ENCODE peak calls at places on chromosome 20, in seven cellular contexts. One of them, this sample, is unnamed.

GRCh38 chr20:35487479-35487878 is 32.1 kb downstream of the CEP250 start:
- DNase-seq in IMR-90: no peak
- DNase-seq in tibial nerve: no peak
- DNase-seq in gastrocnemius medialis: no peak
- DNase-seq in uterus: no peak
- DNase-seq in heart left ventricle: no peak
- DNase-seq in suprapubic skin: no peak
- DNase-seq in this sample: no peak

GRCh38 chr20:64083380-64084208 is 604 bp downstream of the LKAAEAR1 start:
- DNase-seq in IMR-90: peak; percentile 67
- DNase-seq in tibial nerve: no peak
- DNase-seq in gastrocnemius medialis: no peak
- DNase-seq in uterus: peak; percentile 45
- DNase-seq in heart left ventricle: peak; percentile 78
- DNase-seq in suprapubic skin: no peak
- DNase-seq in this sample: peak; percentile 55

GRCh38 chr20:259991-260390 is 2.5 kb downstream of the DEFB132 start:
- DNase-seq in IMR-90: no peak
- DNase-seq in tibial nerve: no peak
- DNase-seq in gastrocnemius medialis: no peak
- DNase-seq in uterus: no peak
- DNase-seq in heart left ventricle: no peak
- DNase-seq in suprapubic skin: no peak
- DNase-seq in this sample: no peak

GRCh38 chr20:64121586-64121985 is 14.2 kb upstream of the NPBWR2 start:
- DNase-seq in IMR-90: no peak
- DNase-seq in tibial nerve: no peak
- DNase-seq in gastrocnemius medialis: no peak
- DNase-seq in uterus: no peak
- DNase-seq in heart left ventricle: peak; percentile 8
- DNase-seq in suprapubic skin: peak; percentile 26
- DNase-seq in this sample: no peak

GRCh38 chr20:10670521-10671220 is 3.1 kb downstream of the JAG1 start:
- DNase-seq in IMR-90: peak; percentile 30
- DNase-seq in tibial nerve: no peak
- DNase-seq in gastrocnemius medialis: no peak
- DNase-seq in uterus: no peak
- DNase-seq in heart left ventricle: no peak
- DNase-seq in suprapubic skin: no peak
- DNase-seq in this sample: no peak

GRCh38 chr20:18103497-18103896 is 34.2 kb upstream of the KAT14 start:
- DNase-seq in IMR-90: no peak
- DNase-seq in tibial nerve: no peak
- DNase-seq in gastrocnemius medialis: no peak
- DNase-seq in uterus: no peak
- DNase-seq in heart left ventricle: no peak
- DNase-seq in suprapubic skin: no peak
- DNase-seq in this sample: no peak

GRCh38 chr20:10171864-10172751 is 46.5 kb upstream of the SNAP25 start:
- DNase-seq in IMR-90: peak; percentile 25
- DNase-seq in tibial nerve: no peak
- DNase-seq in gastrocnemius medialis: no peak
- DNase-seq in uterus: peak; percentile 27
- DNase-seq in heart left ventricle: peak; percentile 33
- DNase-seq in suprapubic skin: no peak
- DNase-seq in this sample: peak; percentile 44

GRCh38 chr20:35320396-35321126 is 28.3 kb upstream of the FAM83C start:
- DNase-seq in IMR-90: peak; percentile 84
- DNase-seq in tibial nerve: no peak
- DNase-seq in gastrocnemius medialis: no peak
- DNase-seq in uterus: no peak
- DNase-seq in heart left ventricle: no peak
- DNase-seq in suprapubic skin: no peak
- DNase-seq in this sample: no peak

DNA sequence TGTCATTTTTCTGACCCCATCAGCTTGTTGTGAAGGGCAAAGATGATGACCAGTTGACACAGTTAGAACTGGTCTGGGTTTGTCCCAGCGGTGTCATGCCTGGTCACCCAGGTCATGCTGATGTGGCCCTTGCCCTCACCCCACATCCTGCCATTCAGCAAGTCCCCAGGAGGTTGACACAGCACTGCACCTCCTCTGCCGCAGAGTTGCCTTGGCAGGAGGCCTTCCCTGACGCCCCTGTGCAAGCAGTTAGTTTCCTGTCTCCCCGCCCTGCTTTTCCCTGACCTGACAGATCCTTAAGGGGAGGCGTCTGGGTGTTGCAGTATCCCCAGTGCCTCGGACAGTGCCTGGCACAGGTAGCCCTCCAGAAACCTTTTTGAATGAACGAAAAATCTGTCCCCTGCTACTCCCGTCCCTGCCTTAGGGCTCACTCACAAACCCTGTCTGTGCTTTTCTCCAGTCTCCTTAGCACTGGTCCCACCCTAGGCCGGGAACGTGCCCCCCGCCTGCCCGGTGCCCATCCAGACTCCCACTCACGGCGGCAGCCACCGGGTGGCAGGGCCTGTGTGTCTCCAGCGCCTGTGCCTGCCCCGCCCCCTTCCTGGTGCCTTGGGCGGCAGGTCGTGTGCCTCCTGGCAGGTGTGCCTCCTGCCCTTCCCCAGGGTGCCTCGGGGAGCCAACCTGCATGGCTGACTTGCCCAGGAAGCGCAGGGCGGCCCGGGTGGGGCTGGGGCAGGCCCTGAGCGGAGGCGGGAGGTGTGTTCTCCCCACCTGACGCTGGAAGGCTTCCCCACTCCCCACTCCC is 146.3 kb upstream of the RNF24 start:
- DNase-seq in IMR-90: no peak
- DNase-seq in tibial nerve: no peak
- DNase-seq in gastrocnemius medialis: no peak
- DNase-seq in uterus: no peak
- DNase-seq in heart left ventricle: no peak
- DNase-seq in suprapubic skin: no peak
- DNase-seq in this sample: no peak
- TF ChIP-seq POLR2A in IMR-90: no peak
- TF ChIP-seq POLR2A in tibial nerve: no peak
- TF ChIP-seq POLR2A in gastrocnemius medialis: no peak
- TF ChIP-seq POLR2A in uterus: no peak
- TF ChIP-seq POLR2A in heart left ventricle: no peak
- TF ChIP-seq POLR2A in suprapubic skin: no peak
- TF ChIP-seq POLR2A in this sample: no peak

GRCh38 chr20:3739054-3739925 is 6.8 kb downstream of the HSPA12B start:
- DNase-seq in IMR-90: no peak
- DNase-seq in tibial nerve: no peak
- DNase-seq in gastrocnemius medialis: no peak
- DNase-seq in uterus: no peak
- DNase-seq in heart left ventricle: peak; percentile 79
- DNase-seq in suprapubic skin: no peak
- DNase-seq in this sample: no peak

GRCh38 chr20:3741846-3742458 is 9.5 kb downstream of the HSPA12B start:
- DNase-seq in IMR-90: no peak
- DNase-seq in tibial nerve: no peak
- DNase-seq in gastrocnemius medialis: no peak
- DNase-seq in uterus: no peak
- DNase-seq in heart left ventricle: no peak
- DNase-seq in suprapubic skin: no peak
- DNase-seq in this sample: no peak

GRCh38 chr20:3738109-3739053 is 5.9 kb downstream of the HSPA12B start:
- DNase-seq in IMR-90: no peak
- DNase-seq in tibial nerve: no peak
- DNase-seq in gastrocnemius medialis: no peak
- DNase-seq in uterus: no peak
- DNase-seq in heart left ventricle: no peak
- DNase-seq in suprapubic skin: no peak
- DNase-seq in this sample: no peak

GRCh38 chr20:3740600-3741301 is 8.3 kb downstream of the HSPA12B start:
- DNase-seq in IMR-90: no peak
- DNase-seq in tibial nerve: no peak
- DNase-seq in gastrocnemius medialis: no peak
- DNase-seq in uterus: no peak
- DNase-seq in heart left ventricle: no peak
- DNase-seq in suprapubic skin: no peak
- DNase-seq in this sample: no peak

DNA sequence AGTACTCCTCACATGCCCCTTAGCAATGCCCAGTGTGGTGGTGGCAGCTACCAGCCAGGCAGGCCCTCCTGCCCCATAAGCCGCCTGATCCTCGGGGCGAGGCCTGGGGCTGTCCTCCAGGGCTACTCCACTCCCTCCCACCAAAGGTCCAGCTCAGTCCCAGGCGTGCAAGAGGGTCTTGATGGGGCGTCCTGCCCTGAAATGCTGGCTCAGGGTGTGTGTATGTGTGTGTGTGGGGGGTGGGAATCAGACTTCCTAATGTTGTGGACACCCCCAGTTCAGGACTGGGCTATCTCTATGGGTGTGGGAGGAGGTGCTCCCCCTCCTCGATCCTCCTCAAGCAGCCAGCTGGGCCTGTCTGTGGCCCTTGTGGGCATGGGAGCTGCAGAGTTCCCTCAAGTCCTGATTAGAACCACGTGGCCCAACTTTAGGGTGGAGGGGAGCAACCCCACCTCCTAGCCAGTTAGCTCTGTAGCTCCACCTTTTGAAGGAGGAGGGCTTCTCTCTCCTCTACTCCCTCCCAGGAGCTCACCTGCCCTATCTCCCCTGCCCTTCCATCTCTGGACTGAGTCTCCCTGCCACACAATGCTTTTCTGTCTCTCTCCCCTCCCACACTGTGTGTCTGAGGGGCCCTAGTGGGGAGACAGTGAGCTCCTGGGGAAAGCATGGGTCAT is 7.6 kb downstream of the HSPA12B start:
- DNase-seq in IMR-90: no peak
- DNase-seq in tibial nerve: no peak
- DNase-seq in gastrocnemius medialis: no peak
- DNase-seq in uterus: no peak
- DNase-seq in heart left ventricle: no peak
- DNase-seq in suprapubic skin: no peak
- DNase-seq in this sample: no peak
- H3K27ac ChIP-seq in IMR-90: no peak overlapping the region
- H3K27ac ChIP-seq in tibial nerve: peak overlapping the region; percentile 7
- H3K27ac ChIP-seq in gastrocnemius medialis: peak overlapping the region; percentile 58
- H3K27ac ChIP-seq in uterus: peak overlapping the region; percentile 63
- H3K27ac ChIP-seq in heart left ventricle: peak overlapping the region; percentile 82
- H3K27ac ChIP-seq in suprapubic skin: peak overlapping the region; percentile 28
- H3K27ac ChIP-seq in this sample: no peak overlapping the region

DNA sequence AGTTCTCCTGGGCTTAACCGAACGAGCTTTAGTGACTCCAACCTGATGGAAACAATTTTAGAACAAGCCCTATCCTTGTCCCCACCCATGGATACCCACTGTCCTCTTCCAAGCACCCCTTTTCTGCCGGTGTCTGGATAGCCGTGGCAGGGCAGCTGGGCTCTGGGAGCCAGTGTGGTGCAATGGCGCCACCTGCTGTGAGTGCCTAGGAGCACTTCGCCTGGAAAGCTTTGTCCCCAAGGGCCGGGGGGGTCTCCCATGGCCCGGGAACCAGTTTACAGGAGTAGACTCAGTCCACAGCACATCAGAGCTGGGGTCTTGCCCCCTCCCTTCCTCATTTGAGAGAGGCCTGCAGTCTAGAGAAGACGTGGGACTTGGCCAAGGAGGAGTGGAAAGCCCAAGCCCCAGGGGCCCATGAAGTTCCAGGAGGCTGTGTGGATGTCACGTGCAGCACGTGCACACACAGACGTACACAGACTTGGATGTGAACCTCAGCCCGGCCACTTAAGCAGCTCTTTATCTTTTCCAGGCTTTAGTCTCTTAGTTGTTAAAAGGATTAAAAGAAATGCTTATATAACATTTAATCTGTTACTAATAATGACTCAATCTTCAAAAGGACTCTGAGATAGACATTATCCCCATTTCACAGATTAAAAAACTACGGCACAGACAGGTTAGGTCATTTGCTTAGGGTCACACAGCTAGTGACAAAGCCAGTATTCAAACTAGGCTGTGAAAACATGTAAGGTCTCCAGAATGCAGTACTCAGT is 40.9 kb upstream of the CDH22 start:
- DNase-seq in IMR-90: peak; percentile 31
- DNase-seq in tibial nerve: peak; percentile 44
- DNase-seq in gastrocnemius medialis: no peak
- DNase-seq in uterus: peak; percentile 52
- DNase-seq in heart left ventricle: peak; percentile 51
- DNase-seq in suprapubic skin: no peak
- DNase-seq in this sample: peak; percentile 54
- TF ChIP-seq POLR2A in IMR-90: no peak
- TF ChIP-seq POLR2A in tibial nerve: no peak
- TF ChIP-seq POLR2A in gastrocnemius medialis: no peak
- TF ChIP-seq POLR2A in uterus: no peak
- TF ChIP-seq POLR2A in heart left ventricle: no peak
- TF ChIP-seq POLR2A in suprapubic skin: no peak
- TF ChIP-seq POLR2A in this sample: no peak

GRCh38 chr20:2507875-2508630 is 662 bp downstream of the ZNF343 start:
- DNase-seq in IMR-90: peak; percentile 47
- DNase-seq in tibial nerve: no peak
- DNase-seq in gastrocnemius medialis: no peak
- DNase-seq in uterus: no peak
- DNase-seq in heart left ventricle: no peak
- DNase-seq in suprapubic skin: no peak
- DNase-seq in this sample: no peak

GRCh38 chr20:2507464-2507863 is 1.3 kb downstream of the ZNF343 start:
- DNase-seq in IMR-90: peak; percentile 28
- DNase-seq in tibial nerve: no peak
- DNase-seq in gastrocnemius medialis: no peak
- DNase-seq in uterus: no peak
- DNase-seq in heart left ventricle: no peak
- DNase-seq in suprapubic skin: no peak
- DNase-seq in this sample: no peak

GRCh38 chr20:2509794-2510193 is 1.1 kb upstream of the ZNF343 start:
- DNase-seq in IMR-90: no peak
- DNase-seq in tibial nerve: no peak
- DNase-seq in gastrocnemius medialis: no peak
- DNase-seq in uterus: no peak
- DNase-seq in heart left ventricle: no peak
- DNase-seq in suprapubic skin: no peak
- DNase-seq in this sample: no peak

GRCh38 chr20:2509468-2509781 is 710 bp upstream of the ZNF343 start:
- DNase-seq in IMR-90: no peak
- DNase-seq in tibial nerve: no peak
- DNase-seq in gastrocnemius medialis: peak; percentile 16
- DNase-seq in uterus: no peak
- DNase-seq in heart left ventricle: no peak
- DNase-seq in suprapubic skin: no peak
- DNase-seq in this sample: no peak

DNA sequence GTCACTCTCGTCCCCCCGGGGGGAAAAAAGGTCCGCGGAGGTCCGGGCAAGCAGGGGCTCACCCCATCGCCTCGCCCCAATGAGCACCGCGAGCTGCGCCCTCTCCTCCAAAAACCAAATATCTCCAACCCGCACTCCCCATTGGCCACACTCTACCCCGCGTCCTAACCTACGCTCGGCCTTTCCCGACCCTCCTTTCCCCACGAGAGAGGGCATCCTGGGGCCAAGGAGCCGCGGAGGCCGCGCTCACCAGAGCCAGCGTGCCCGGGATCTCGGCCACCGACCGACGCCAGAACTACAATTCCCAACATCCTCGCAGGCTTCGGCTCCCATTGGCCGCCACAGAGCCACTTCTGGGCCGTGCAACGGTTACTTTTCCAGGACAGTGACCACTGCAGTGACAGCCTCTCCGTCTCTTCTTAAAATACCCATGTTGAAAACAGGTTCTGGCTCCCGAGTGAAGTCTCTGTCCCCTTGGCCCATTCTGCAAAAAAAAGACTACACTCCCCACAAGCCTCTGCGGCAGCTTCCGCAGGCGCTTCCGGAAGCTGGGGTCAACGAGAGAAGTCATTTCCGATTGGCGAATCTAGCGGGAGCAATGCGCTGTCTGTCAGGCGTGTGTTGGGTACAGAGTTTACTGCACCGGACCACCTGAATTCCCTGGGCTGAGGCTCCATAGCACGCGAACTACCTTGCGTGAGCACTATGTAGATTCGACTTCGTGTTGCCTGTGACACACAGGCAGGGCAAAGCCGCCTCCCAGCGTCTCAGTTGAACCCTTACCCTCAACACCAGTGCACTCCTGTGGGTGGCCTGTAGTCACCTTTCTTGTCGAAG is at the start of gene ZNF343:
- DNase-seq in IMR-90: peak; percentile 77
- DNase-seq in tibial nerve: peak; percentile 74
- DNase-seq in gastrocnemius medialis: peak; percentile 76
- DNase-seq in uterus: peak; percentile 78
- DNase-seq in heart left ventricle: peak; percentile 83
- DNase-seq in suprapubic skin: peak; percentile 89
- DNase-seq in this sample: peak; percentile 80
- H3K27ac ChIP-seq in IMR-90: peak within 1 kb of the TSS; percentile 81
- H3K27ac ChIP-seq in tibial nerve: peak within 1 kb of the TSS; percentile 83
- H3K27ac ChIP-seq in gastrocnemius medialis: peak within 1 kb of the TSS; percentile 93
- H3K27ac ChIP-seq in uterus: peak within 1 kb of the TSS; percentile 77
- H3K27ac ChIP-seq in heart left ventricle: peak within 1 kb of the TSS; percentile 90
- H3K27ac ChIP-seq in suprapubic skin: peak within 1 kb of the TSS; percentile 80
- H3K27ac ChIP-seq in this sample: peak within 1 kb of the TSS; percentile 80